ENCODE peak calls at places on chromosomes 11 and 22, in ten cellular contexts. K is AG04450; V is H7; W is EL; R is dorsolateral prefrontal cortex; J is activated CD8-positive, alpha-beta memory T cell treated with anti-CD3 and anti-CD28 coated beads for 1 hour; X is ureter; A is endothelial cell; M is heart right ventricle; F is stimulated activated CD4-positive, alpha-beta T cell treated with anti-CD3 and anti-CD28 coated beads, Interleukin-2, amount 100 ng/mL, for 4 hours. T is an unnamed sample.

GRCh38 chr22:30865656-30866055 is 102.9 kb downstream of the MORC2 start:
- DNase-seq in R (no peak), J (no peak), A (no peak), M (no peak), W (no peak), F (no peak), X (no peak), K (no peak), V (peak; percentile 33), T (no peak)

GRCh38 chr11:34654491-34655334 is 33.8 kb downstream of the EHF start:
- DNase-seq in K (no peak), M (peak; percentile 44), J (no peak), F (no peak), R (peak; percentile 64), A (no peak), X (peak; percentile 89), W (peak; percentile 71), V (no peak), T (peak; percentile 89)

GRCh38 chr11:48044577-48044976 is 64.2 kb downstream of the PTPRJ start:
- DNase-seq in W (no peak), R (no peak), K (no peak), X (no peak), J (no peak), V (no peak), F (no peak), M (no peak), A (no peak), T (no peak)

GRCh38 chr22:23163665-23164064 is 16.6 kb upstream of the BCR start:
- DNase-seq in K (no peak), W (no peak), X (peak; percentile 75), R (peak; percentile 63), J (no peak), V (peak; percentile 12), F (no peak), A (no peak), M (peak; percentile 50), T (no peak)

GRCh38 chr22:20430641-20431519 is 6.7 kb downstream of the SCARF2 start:
- DNase-seq in F (peak; percentile 27), J (peak; percentile 41), A (peak; percentile 64), W (no peak), V (peak; percentile 93), R (no peak), K (no peak), M (peak; percentile 44), X (no peak), T (peak; percentile 56)

GRCh38 chr22:29345932-29346331 is 30.4 kb upstream of the RASL10A start:
- DNase-seq in A (no peak), F (no peak), M (no peak), X (no peak), W (no peak), J (no peak), K (no peak), R (no peak), V (no peak), T (no peak)

GRCh38 chr11:91932151-91932821 is 292.3 kb upstream of the FAT3 start:
- DNase-seq in A (no peak), R (no peak), K (no peak), V (no peak), M (no peak), J (no peak), X (no peak), F (no peak), W (peak; percentile 29), T (no peak)

GRCh38 chr11:33419956-33420355 is 162.8 kb downstream of the HIPK3 start:
- DNase-seq in J (no peak), A (no peak), V (no peak), F (no peak), X (no peak), M (no peak), K (no peak), W (no peak), R (no peak), T (no peak)

GRCh38 chr11:68141247-68142027 is 20.2 kb upstream of the CHKA start:
- DNase-seq in F (no peak), X (no peak), V (no peak), J (no peak), A (no peak), K (no peak), R (no peak), W (no peak), M (no peak), T (no peak)

GRCh38 chr22:48975886-48976285 is 851.8 kb downstream of the BRD1 start:
- DNase-seq in A (no peak), V (no peak), M (no peak), K (no peak), W (no peak), F (no peak), R (no peak), J (no peak), X (no peak), T (no peak)

GRCh38 chr11:120880791-120881190 is 143.1 kb upstream of the TBCEL start:
- DNase-seq in A (no peak), X (no peak), V (no peak), J (no peak), W (no peak), R (no peak), K (no peak), F (no peak), M (no peak), T (no peak)

GRCh38 chr22:29503811-29504372 is 23.9 kb downstream of the NEFH start:
- DNase-seq in A (no peak), R (peak; percentile 41), J (no peak), K (peak; percentile 63), M (no peak), V (no peak), F (no peak), X (peak; percentile 53), W (peak; percentile 70), T (peak; percentile 64)

GRCh38 chr22:38802671-38803121 is 8.8 kb upstream of the DNAL4 start:
- DNase-seq in W (peak; percentile 98), X (peak; percentile 82), M (peak; percentile 38), A (no peak), V (peak; percentile 63), R (no peak), J (no peak), F (no peak), K (peak; percentile 85), T (peak; percentile 83)

GRCh38 chr11:122342089-122342749 is 226.2 kb upstream of the BLID start:
- DNase-seq in X (no peak), A (no peak), F (no peak), K (no peak), R (no peak), M (no peak), W (no peak), J (no peak), V (no peak), T (no peak)